ENCODE peak calls at places on chromosomes 16 and 17, in seven cellular contexts. W is cardiac fibroblast, B is fibroblast of lung, U is heart right ventricle, R is transverse colon, A is ovary, I is hepatocyte. M is an unnamed sample.
A peak's percentile ranks its signal among the peaks of the same experiment; 100 is the strongest.

GRCh38 chr17:44522883-44523671 is 19.9 kb upstream of the GPATCH8 start:
- DNase-seq in W (peak; percentile 83), B (peak; percentile 48), U (peak; percentile 63), R (peak; percentile 77), A (peak; percentile 21), I (peak; percentile 74), M (peak; percentile 43)

GRCh38 chr17:66805567-66805966 is 29.4 kb upstream of the CACNG5 start:
- DNase-seq in W (no peak), B (no peak), U (no peak), R (no peak), A (no peak), I (no peak), M (no peak)

GRCh38 chr17:7439462-7440112 is at the start of gene FGF11:
- DNase-seq in W (no peak), B (no peak), U (no peak), R (no peak), A (no peak), I (peak; percentile 40), M (no peak)

GRCh38 chr16:81838794-81839193 is 59.7 kb downstream of the PLCG2 start:
- DNase-seq in W (peak; percentile 29), B (no peak), U (no peak), R (no peak), A (no peak), I (no peak), M (no peak)

GRCh38 chr17:32664936-32665583 is 178.3 kb downstream of the CDK5R1 start:
- DNase-seq in W (peak; percentile 12), B (no peak), U (no peak), R (no peak), A (no peak), I (no peak), M (no peak)

GRCh38 chr17:32302037-32302436 is 36.4 kb downstream of the RHBDL3 start:
- DNase-seq in W (no peak), B (no peak), U (no peak), R (no peak), A (no peak), I (peak; percentile 24), M (no peak)

GRCh38 chr16:35302859-35303258 is 1843.4 kb downstream of the TP53TG3F start:
- DNase-seq in W (no peak), B (no peak), U (no peak), R (no peak), A (no peak), I (no peak), M (no peak)

GRCh38 chr17:19645608-19646250 is 2.8 kb upstream of the ALDH3A2 start:
- DNase-seq in W (peak; percentile 34), B (peak; percentile 19), U (peak; percentile 24), R (peak; percentile 70), A (no peak), I (peak; percentile 37), M (peak; percentile 54)

GRCh38 chr17:17741346-17742023 is 60.2 kb downstream of the RAI1 start:
- DNase-seq in W (no peak), B (peak; percentile 46), U (no peak), R (no peak), A (no peak), I (peak; percentile 67), M (no peak)

GRCh38 chr17:36814958-36815357 is 122.3 kb upstream of the LHX1 start:
- DNase-seq in W (no peak), B (no peak), U (no peak), R (no peak), A (no peak), I (no peak), M (no peak)

GRCh38 chr17:27535178-27535928 is 79.1 kb downstream of the KSR1 start:
- DNase-seq in W (no peak), B (peak; percentile 70), U (no peak), R (peak; percentile 39), A (no peak), I (peak; percentile 65), M (no peak)

GRCh38 chr17:65020284-65020683 is 36.3 kb downstream of the GNA13 start:
- DNase-seq in W (peak; percentile 81), B (peak; percentile 91), U (no peak), R (no peak), A (no peak), I (peak; percentile 14), M (no peak)

DNA sequence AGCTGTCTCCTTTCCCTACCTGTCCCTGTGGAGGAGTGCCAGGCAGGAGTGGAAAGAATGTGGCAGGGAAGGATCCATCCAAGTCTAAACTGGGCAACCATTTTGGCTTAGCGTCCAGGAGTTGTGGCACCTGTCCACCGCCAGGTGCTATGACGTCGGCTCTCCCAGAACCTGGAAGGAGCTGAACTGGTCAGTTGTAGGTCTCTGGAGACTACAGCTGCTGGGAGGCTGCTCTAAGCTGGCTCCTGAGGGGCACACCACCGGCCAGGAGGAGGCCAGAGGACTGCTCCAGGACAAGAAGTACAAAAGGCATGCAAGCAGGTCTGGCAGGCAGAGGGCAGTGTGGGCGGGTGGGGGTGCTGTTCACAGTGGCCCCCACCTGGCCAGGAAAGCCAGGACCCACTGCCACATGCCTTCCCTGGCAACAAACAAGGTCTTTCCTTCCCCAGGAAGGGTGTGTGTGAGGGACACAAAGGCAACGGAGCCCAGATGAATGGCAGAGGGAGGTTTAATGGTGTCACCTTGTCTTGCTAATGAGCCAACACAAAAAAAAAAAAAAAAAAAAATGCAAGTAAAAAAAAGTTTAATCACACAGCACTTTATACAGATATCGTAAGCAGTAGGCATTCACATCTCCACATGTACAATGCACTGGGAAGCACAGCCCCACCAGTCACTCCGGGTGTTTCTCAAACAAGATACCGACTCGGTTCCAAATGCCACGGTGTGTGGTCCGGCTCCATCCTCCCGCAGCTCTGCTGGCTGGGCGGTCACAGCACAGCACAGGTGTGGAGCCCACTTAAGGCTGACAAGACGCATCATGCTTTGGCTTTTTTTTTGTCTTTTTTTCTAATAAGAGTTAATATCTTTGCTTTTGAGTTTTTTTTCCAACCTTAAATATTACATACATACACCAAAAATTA is 4.8 kb downstream of the SPHK1 start:
- DNase-seq in W (peak; percentile 53), B (no peak), U (no peak), R (no peak), A (no peak), I (no peak), M (no peak)
- TF ChIP-seq CTCF in W (peak; percentile 29), B (no peak), U (no peak), R (no peak), A (no peak), I (no peak), M (no peak)

GRCh38 chr16:88619859-88620655 is 18.3 kb upstream of the IL17C start:
- DNase-seq in W (no peak), B (peak; percentile 94), U (no peak), R (peak; percentile 47), A (no peak), I (no peak), M (no peak)

GRCh38 chr16:88616736-88617135 is 21.6 kb upstream of the IL17C start:
- DNase-seq in W (no peak), B (no peak), U (no peak), R (no peak), A (no peak), I (no peak), M (no peak)

GRCh38 chr16:88618956-88619667 is 19.3 kb upstream of the IL17C start:
- DNase-seq in W (no peak), B (no peak), U (no peak), R (no peak), A (no peak), I (no peak), M (no peak)

GRCh38 chr16:88617268-88618031 is 20.9 kb upstream of the IL17C start:
- DNase-seq in W (no peak), B (no peak), U (no peak), R (peak; percentile 53), A (no peak), I (peak; percentile 73), M (no peak)

DNA sequence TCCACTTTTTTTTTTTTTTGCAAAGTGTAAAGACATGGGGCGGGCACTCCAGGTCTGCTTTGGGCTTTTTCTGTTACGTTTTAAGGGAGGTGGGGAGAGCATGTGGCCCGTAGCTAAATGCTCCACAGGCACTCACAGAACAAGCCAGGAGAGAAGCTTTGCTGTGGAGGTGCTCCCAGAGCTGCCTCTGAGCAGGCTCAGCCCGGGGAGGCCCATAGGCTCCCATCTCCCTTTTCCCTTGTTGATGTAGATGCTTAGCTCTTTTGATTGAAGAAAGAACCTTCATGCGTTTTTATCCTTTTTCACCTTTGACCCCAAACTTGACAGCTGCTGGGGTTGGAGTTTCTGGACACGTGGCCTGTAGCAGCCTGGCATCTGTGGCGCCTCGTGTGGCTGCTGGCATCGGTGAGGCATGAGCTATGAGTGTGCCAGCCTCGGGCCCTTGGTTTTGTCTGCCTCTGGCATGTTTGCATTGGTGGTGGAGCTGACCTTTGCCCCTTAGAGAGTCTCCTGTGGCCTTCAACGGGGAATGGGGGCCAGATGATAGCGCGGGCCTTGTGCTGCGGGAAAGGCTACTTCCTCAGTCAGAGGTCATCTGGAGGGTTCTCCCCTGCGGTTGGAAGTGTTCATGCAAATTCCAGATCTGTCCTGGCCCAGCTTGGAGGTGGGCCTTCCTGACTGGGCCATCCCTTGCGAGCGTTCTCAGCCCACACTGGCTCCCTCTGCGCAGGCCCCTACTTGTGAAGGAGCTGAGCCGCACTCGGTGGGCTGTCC is 20.0 kb upstream of the IL17C start:
- DNase-seq in W (no peak), B (no peak), U (no peak), R (no peak), A (no peak), I (no peak), M (no peak)
- TF ChIP-seq CTCF in W (no peak), B (no peak), U (no peak), R (no peak), A (no peak), I (no peak), M (no peak)

DNA sequence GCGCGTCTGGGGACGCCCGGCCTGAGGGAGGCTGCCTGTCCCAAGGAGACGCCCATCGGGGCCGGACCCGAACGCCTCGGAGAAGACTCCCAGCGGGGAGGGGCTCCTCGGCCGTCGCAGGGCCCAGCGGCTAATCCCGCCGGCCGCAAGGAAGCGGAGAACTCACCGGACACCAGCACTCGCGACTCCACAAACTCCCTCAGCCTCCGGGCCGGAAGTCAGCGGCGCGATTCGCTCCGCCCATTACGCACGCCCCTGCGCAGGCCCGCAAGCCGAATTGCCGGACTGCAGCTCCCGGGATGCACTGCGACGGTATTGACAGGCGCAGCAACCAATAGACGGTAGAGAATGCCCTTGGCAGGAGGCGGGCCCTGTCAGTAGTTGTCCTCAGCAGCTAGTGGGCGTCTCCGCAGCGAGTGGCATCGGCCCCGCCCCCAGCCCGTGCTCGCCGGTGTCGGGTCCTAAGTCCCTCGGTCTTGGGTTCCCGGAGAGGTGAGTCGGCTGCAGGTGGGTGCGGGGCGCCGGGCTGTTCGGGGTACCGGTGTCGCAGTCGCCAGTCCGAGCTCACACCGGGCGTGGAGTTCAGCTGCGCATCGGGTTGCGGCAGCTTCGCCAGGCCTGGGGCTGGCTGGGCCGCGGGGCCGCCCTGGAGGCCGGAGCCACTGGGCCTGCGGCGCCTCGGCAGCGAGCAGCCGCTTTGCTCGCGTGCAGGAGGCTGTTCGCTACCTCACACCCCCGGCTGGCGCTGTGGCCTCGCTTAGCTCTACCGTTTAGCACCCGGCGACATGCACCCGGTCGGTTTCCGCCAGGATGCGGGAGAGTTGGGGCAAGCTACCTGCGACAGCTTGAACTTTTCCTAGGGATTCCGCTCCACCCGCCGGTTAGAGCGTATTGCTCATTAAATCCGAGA is at the start of the genes ZNF174 and ZSCAN32:
- DNase-seq in W (peak; percentile 99), B (peak; percentile 99), U (peak; percentile 99), R (peak; percentile 99), A (peak; percentile 98), I (peak; percentile 99), M (peak; percentile 98)
- TF ChIP-seq CTCF in W (no peak), B (no peak), U (no peak), R (no peak), A (no peak), I (peak; percentile 9), M (no peak)

DNA sequence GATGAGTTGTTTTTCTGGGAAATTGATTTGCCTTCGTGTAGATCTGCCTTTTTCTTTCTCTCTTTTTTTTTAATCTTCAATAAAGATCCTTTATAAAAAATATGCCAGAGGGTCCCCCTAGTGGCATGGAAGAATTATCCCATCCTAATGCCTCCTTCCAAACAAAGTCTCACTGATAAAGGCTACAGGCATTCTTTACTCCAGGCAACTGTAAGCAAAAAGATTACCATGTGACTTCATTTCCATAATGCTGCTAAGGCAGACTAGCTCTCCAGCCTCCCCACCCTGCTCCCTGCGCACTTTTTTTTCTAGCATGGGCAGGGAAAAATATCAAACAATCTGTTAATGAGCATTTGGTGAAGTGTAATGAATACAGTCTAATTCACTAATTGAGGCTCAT is 220.2 kb upstream of the CDH8 start:
- DNase-seq in W (no peak), B (no peak), U (no peak), R (no peak), A (no peak), I (peak; percentile 15), M (no peak)
- TF ChIP-seq CTCF in W (no peak), B (no peak), U (no peak), R (no peak), A (no peak), I (peak; percentile 35), M (no peak)